ENCODE peak calls at places on chromosomes 11 and 22, in ten cellular contexts. D is activated T-cell treated with anti-CD3 and anti-CD28 coated beads for 4 hours; K is T-cell; G is endothelial cell; U is foreskin fibroblast; C is B cell; I is choroid plexus epithelial cell; W is dermis microvascular lymphatic vessel endothelial cell; Q is iris pigment epithelial cell; Y is Jurkat, Clone E6-1. Z is an unnamed sample.

GRCh38 chr11:14133381-14133780 is 170.9 kb downstream of the SPON1 start:
- DNase-seq in Q (no peak), W (no peak), Y (no peak), U (no peak), C (no peak), D (no peak), K (no peak), G (no peak), I (no peak), Z (no peak)

GRCh38 chr11:75625970-75626691 is 42.7 kb downstream of the MAP6 start:
- DNase-seq in I (peak; percentile 78), U (peak; percentile 87), K (no peak), D (no peak), Q (peak; percentile 92), G (no peak), Y (no peak), W (no peak), C (no peak), Z (no peak)

GRCh38 chr11:31645747-31646146 is 136.2 kb downstream of the ELP4 start:
- DNase-seq in I (peak; percentile 85), Y (no peak), G (no peak), U (peak; percentile 90), K (no peak), W (peak; percentile 40), D (no peak), Q (peak; percentile 93), C (no peak), Z (no peak)

GRCh38 chr11:37442576-37442975 is 844.5 kb upstream of the RAG2 start:
- DNase-seq in Y (no peak), K (no peak), C (no peak), U (peak; percentile 26), Q (no peak), I (no peak), D (no peak), W (no peak), G (no peak), Z (no peak)

GRCh38 chr11:6315811-6316425 is 4.4 kb downstream of the CAVIN3 start:
- DNase-seq in Y (peak; percentile 3), K (peak; percentile 12), D (peak; percentile 0), W (peak; percentile 38), I (peak; percentile 79), C (peak; percentile 30), G (peak; percentile 52), U (peak; percentile 85), Q (peak; percentile 64), Z (peak; percentile 68)

GRCh38 chr22:36386351-36386899 is 1.3 kb downstream of the MYH9 start:
- DNase-seq in C (peak; percentile 64), U (peak; percentile 66), Q (peak; percentile 61), I (no peak), W (no peak), G (no peak), D (no peak), K (peak; percentile 40), Y (no peak), Z (no peak)

GRCh38 chr11:74008373-74009229 is at the start of gene UCP3:
- DNase-seq in Y (peak; percentile 59), I (no peak), Q (no peak), W (no peak), D (no peak), U (no peak), K (no peak), C (no peak), G (no peak), Z (no peak)

GRCh38 chr11:67022961-67023956 is at the start of gene SYT12:
- DNase-seq in W (no peak), U (peak; percentile 56), I (peak; percentile 25), Q (peak; percentile 29), D (no peak), K (no peak), Y (no peak), G (no peak), C (no peak), Z (peak; percentile 48)

GRCh38 chr11:128956401-128957203 is 13.9 kb upstream of the TP53AIP1 start:
- DNase-seq in K (no peak), C (peak; percentile 64), U (peak; percentile 84), G (peak; percentile 57), I (peak; percentile 81), D (no peak), Y (peak; percentile 44), Q (peak; percentile 65), W (peak; percentile 64), Z (no peak)

GRCh38 chr11:68649851-68650555 is 34.3 kb upstream of the GAL start:
- DNase-seq in W (no peak), U (no peak), G (no peak), I (no peak), K (no peak), Q (no peak), Y (no peak), C (no peak), D (no peak), Z (no peak)

GRCh38 chr11:18080451-18080850 is 25.4 kb downstream of the SAAL1 start:
- DNase-seq in W (no peak), I (no peak), D (no peak), G (no peak), U (no peak), K (no peak), Q (no peak), Y (no peak), C (no peak), Z (no peak)

GRCh38 chr11:38191101-38191500 is 1593.1 kb upstream of the RAG2 start:
- DNase-seq in W (no peak), I (peak; percentile 13), C (no peak), K (no peak), Y (no peak), U (no peak), D (no peak), Q (no peak), G (no peak), Z (no peak)

GRCh38 chr22:42376721-42377177 is 55.5 kb downstream of the NFAM1 start:
- DNase-seq in K (no peak), C (no peak), G (no peak), I (peak; percentile 41), Q (no peak), D (no peak), Y (no peak), U (peak; percentile 99), W (no peak), Z (peak; percentile 65)

GRCh38 chr11:94883878-94884277 is 89.5 kb downstream of the CWC15 start:
- DNase-seq in G (no peak), Q (no peak), K (no peak), W (no peak), I (no peak), C (no peak), D (no peak), Y (no peak), U (no peak), Z (no peak)

GRCh38 chr11:59053387-59053786 is 32.7 kb upstream of the GLYATL1B start:
- DNase-seq in U (peak; percentile 71), W (peak; percentile 2), D (peak; percentile 72), G (peak; percentile 70), C (peak; percentile 79), Q (peak; percentile 54), K (peak; percentile 76), Y (peak; percentile 63), I (peak; percentile 57), Z (peak; percentile 90)

GRCh38 chr22:43152001-43152354 is 619 bp downstream of the TSPO start:
- DNase-seq in G (no peak), Q (no peak), U (no peak), C (no peak), K (no peak), D (no peak), Y (no peak), I (no peak), W (no peak), Z (no peak)

GRCh38 chr11:45371251-45371749 is 85.2 kb upstream of the SYT13 start:
- DNase-seq in Q (peak; percentile 45), W (peak; percentile 27), K (peak; percentile 55), U (peak; percentile 78), I (peak; percentile 76), C (peak; percentile 64), Y (peak; percentile 74), D (peak; percentile 40), G (peak; percentile 89), Z (peak; percentile 93)

GRCh38 chr11:2295971-2296912 is 5.5 kb downstream of the C11orf21 start:
- DNase-seq in K (no peak), W (no peak), Y (no peak), G (peak; percentile 3), D (no peak), C (no peak), Q (no peak), U (no peak), I (no peak), Z (no peak)

GRCh38 chr22:30861688-30862552 is 106.7 kb downstream of the MORC2 start:
- DNase-seq in U (no peak), D (no peak), W (no peak), K (no peak), Q (no peak), C (no peak), Y (no peak), I (no peak), G (peak; percentile 4), Z (no peak)

GRCh38 chr11:63243533-63243932 is at the start of gene SLC22A25:
- DNase-seq in W (no peak), K (no peak), Y (no peak), U (no peak), Q (no peak), G (no peak), I (peak; percentile 1), C (no peak), D (no peak), Z (no peak)

GRCh38 chr22:37282385-37282677 is at the start of gene CYTH4:
- DNase-seq in Y (no peak), C (peak; percentile 77), Q (no peak), D (peak; percentile 59), G (no peak), W (no peak), I (no peak), U (no peak), K (peak; percentile 74), Z (no peak)

GRCh38 chr11:4186464-4187054 is 92.0 kb downstream of the RRM1 start:
- DNase-seq in D (no peak), G (no peak), K (no peak), W (no peak), C (no peak), Q (no peak), U (no peak), Y (no peak), I (no peak), Z (no peak)

GRCh38 chr11:100563541-100564280 is 123.4 kb upstream of the ARHGAP42 start:
- DNase-seq in Y (no peak), G (no peak), W (no peak), Q (peak; percentile 26), U (peak; percentile 29), K (no peak), C (no peak), I (peak; percentile 25), D (no peak), Z (no peak)

GRCh38 chr11:788009-788640 is 1.8 kb downstream of the CEND1 start:
- DNase-seq in I (no peak), D (no peak), C (no peak), Y (no peak), Q (no peak), G (no peak), K (no peak), U (no peak), W (no peak), Z (no peak)

GRCh38 chr11:23021287-23021863 is 161.1 kb upstream of the CCDC179 start:
- DNase-seq in Y (no peak), W (peak; percentile 4), U (peak; percentile 63), G (peak; percentile 29), C (no peak), I (peak; percentile 66), D (no peak), K (no peak), Q (peak; percentile 39), Z (peak; percentile 35)

GRCh38 chr11:66936326-66936725 is 21.9 kb downstream of the PC start:
- DNase-seq in C (no peak), I (peak; percentile 99), K (no peak), G (no peak), Q (peak; percentile 98), U (peak; percentile 92), W (no peak), Y (no peak), D (no peak), Z (no peak)

Z was measured in WTC11.